ENCODE peak calls at places on chromosomes 4 and X, in six cellular contexts. T, I, B, Z, H and F are unnamed samples.

GRCh38 chr4:77100234-77100633 is 24.4 kb upstream of the CCNI start:
- DNase-seq in T (no peak), H (no peak), Z (no peak), B (no peak), I (no peak), F (no peak)

GRCh38 chr4:184544711-184545409 is 70.5 kb upstream of the IRF2 start:
- DNase-seq in Z (no peak), B (no peak), T (peak), H (no peak), I (no peak), F (no peak)

GRCh38 chrX:140917354-140918115 is 84.9 kb upstream of the SPANXB1 start:
- DNase-seq in T (no peak), I (no peak), H (no peak), B (no peak), Z (no peak), F (no peak)

GRCh38 chr4:56311299-56311975 is 75.9 kb downstream of the AASDH start:
- DNase-seq in H (no peak), T (no peak), B (no peak), Z (no peak), I (no peak), F (no peak)

GRCh38 chrX:136273986-136274385 is 22.8 kb upstream of the MAP7D3 start:
- DNase-seq in B (no peak), I (no peak), T (no peak), H (no peak), Z (no peak), F (no peak)

GRCh38 chr4:16297003-16297402 is 70.7 kb upstream of the TAPT1 start:
- DNase-seq in T (no peak), H (no peak), B (no peak), Z (no peak), I (no peak), F (no peak)

GRCh38 chr4:38084984-38085383 is 124.8 kb downstream of the PTTG2 start:
- DNase-seq in T (no peak), H (no peak), B (no peak), Z (no peak), I (no peak), F (no peak)

GRCh38 chr4:6142935-6143602 is 57.3 kb downstream of the JAKMIP1 start:
- DNase-seq in Z (no peak), T (no peak), I (no peak), H (no peak), B (no peak), F (no peak)

GRCh38 chr4:75939890-75940691 is 722 bp downstream of the NAAA start:
- DNase-seq in B (peak), Z (no peak), T (peak), I (peak), H (peak), F (peak)

GRCh38 chrX:137195991-137196390 is 162.2 kb upstream of the GPR101 start:
- DNase-seq in H (no peak), B (no peak), I (no peak), T (no peak), Z (no peak), F (no peak)

GRCh38 chrX:6228720-6229119 is at the start of gene NLGN4X:
- DNase-seq in I (no peak), Z (no peak), B (no peak), T (no peak), H (no peak), F (no peak)

GRCh38 chr4:79429113-79430034 is 21.3 kb upstream of the GK2 start:
- DNase-seq in T (no peak), H (no peak), Z (no peak), B (no peak), I (no peak), F (no peak)

GRCh38 chr4:102503301-102503746 is 2.2 kb downstream of the NFKB1 start:
- DNase-seq in Z (no peak), I (no peak), B (no peak), H (peak), T (peak), F (no peak)

GRCh38 chr4:21806991-21807390 is 141.6 kb downstream of the KCNIP4 start:
- DNase-seq in Z (no peak), H (no peak), B (no peak), T (no peak), I (no peak), F (no peak)

GRCh38 chrX:41275661-41276609 is 58.0 kb upstream of the DDX3X start:
- DNase-seq in H (peak), I (peak), Z (no peak), T (peak), B (peak), F (peak)

GRCh38 chr4:65344278-65344825 is 325.9 kb downstream of the EPHA5 start:
- DNase-seq in H (no peak), T (no peak), B (no peak), I (no peak), Z (no peak), F (no peak)

GRCh38 chrX:65463550-65463949 is 71.0 kb downstream of the LAS1L start:
- DNase-seq in B (no peak), Z (no peak), T (no peak), I (peak), H (no peak), F (no peak)

GRCh38 chr4:156084312-156084811 is 130.7 kb upstream of the CTSO start:
- DNase-seq in Z (no peak), T (no peak), I (no peak), B (no peak), H (no peak), F (no peak)

GRCh38 chr4:26787461-26788340 is 72.9 kb upstream of the STIM2 start:
- DNase-seq in Z (no peak), I (peak), H (peak), B (peak), T (peak), F (peak)

GRCh38 chrX:37580080-37580479 is 8.6 kb downstream of the LANCL3 start:
- DNase-seq in B (no peak), Z (no peak), H (no peak), I (no peak), T (no peak), F (no peak)

GRCh38 chr4:169286562-169287301 is 16.0 kb upstream of the SH3RF1 start:
- DNase-seq in I (peak), H (no peak), T (no peak), B (no peak), Z (no peak), F (peak)

GRCh38 chrX:104833401-104833800 is 267.4 kb downstream of the IL1RAPL2 start:
- DNase-seq in Z (no peak), T (no peak), H (no peak), B (no peak), I (no peak), F (no peak)

GRCh38 chrX:82648062-82648461 is 860.0 kb upstream of the POU3F4 start:
- DNase-seq in T (peak), I (no peak), Z (no peak), B (no peak), H (no peak), F (no peak)

GRCh38 chr4:23458061-23458460 is 431.8 kb downstream of the PPARGC1A start:
- DNase-seq in B (no peak), Z (no peak), H (no peak), T (no peak), I (no peak), F (no peak)

GRCh38 chr4:78629991-78630541 is 78.5 kb downstream of the ANXA3 start:
- DNase-seq in B (no peak), T (no peak), I (no peak), Z (no peak), H (no peak), F (peak)

GRCh38 chrX:138748480-138748879 is 37.0 kb upstream of the FGF13 start:
- DNase-seq in H (no peak), Z (no peak), I (peak), B (no peak), T (peak), F (peak)

GRCh38 chrX:153687121-153688039 is at the start of gene SLC6A8:
- DNase-seq in Z (no peak), T (peak), B (peak), H (peak), I (peak), F (peak)

GRCh38 chrX:129540068-129540653 is at the start of gene OCRL:
- DNase-seq in Z (no peak), H (peak), B (peak), I (peak), T (peak), F (peak)

GRCh38 chrX:106898462-106898861 is 4.7 kb downstream of the RIPPLY1 start:
- DNase-seq in Z (peak), H (peak), T (peak), B (no peak), I (peak), F (peak)
- TF ChIP-seq RFX5 in Z (no peak), H (no peak), T (no peak), B (no peak), I (no peak), F (no peak)

GRCh38 chrX:13690836-13691235 is 1.9 kb downstream of the RAB9A start:
- DNase-seq in I (no peak), Z (no peak), H (no peak), B (no peak), T (peak), F (no peak)
- H3K27ac ChIP-seq in I (no peak), Z (peak), H (no peak), B (no peak), T (peak), F (peak)

GRCh38 chrX:63013549-63013948 is 337.6 kb downstream of the SPIN4 start:
- DNase-seq in I (no peak), B (no peak), Z (no peak), H (no peak), T (no peak), F (no peak)

DNA sequence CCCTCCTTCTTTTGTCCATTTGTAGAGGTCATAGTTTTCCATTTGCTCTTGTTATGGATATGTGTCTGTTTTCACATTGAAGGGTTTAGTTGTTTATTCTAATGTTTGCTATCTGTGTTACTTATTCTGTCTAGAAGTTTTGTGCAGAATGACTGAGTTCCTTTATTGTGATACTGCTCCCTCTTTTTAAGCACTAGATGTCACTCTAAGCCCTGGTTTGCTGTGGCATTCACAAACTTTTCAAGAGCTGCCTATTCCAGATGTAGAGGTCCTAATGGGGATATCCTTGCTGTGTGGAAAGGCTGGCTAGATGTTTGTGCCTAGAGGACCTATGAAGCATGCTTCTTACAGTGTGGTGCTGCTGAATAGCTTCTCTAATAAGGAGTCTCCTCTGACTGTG is 338.6 kb downstream of the SPIN4 start:
- DNase-seq in I (no peak), T (peak), Z (no peak), H (no peak), B (no peak), F (no peak)
- TF ChIP-seq CEBPB in I (no peak), T (no peak), Z (no peak), H (no peak), B (no peak), F (no peak)

DNA sequence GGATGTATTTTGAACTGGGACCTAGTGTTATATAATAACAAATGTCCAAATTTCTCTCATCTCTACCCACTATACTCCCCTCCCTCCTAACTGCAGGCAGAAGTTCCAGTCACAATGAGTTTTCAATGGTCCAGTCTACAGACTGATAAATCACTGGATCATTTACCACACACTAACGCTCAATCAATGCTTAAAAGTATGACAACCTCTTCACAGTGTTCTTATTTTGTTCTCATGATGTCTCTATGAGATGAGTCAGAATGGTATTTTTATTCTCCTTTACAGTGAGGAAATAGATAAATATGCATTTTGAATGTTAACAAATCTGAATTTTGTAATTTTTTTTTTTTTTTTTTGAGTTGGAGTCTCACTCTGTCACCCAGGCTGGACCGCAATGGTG is 83.7 kb upstream of the ETNPPL start:
- DNase-seq in T (no peak), B (no peak), Z (no peak), I (peak), H (no peak), F (no peak)
- TF ChIP-seq RFX5 in T (no peak), B (no peak), Z (no peak), I (no peak), H (no peak), F (no peak)

DNA sequence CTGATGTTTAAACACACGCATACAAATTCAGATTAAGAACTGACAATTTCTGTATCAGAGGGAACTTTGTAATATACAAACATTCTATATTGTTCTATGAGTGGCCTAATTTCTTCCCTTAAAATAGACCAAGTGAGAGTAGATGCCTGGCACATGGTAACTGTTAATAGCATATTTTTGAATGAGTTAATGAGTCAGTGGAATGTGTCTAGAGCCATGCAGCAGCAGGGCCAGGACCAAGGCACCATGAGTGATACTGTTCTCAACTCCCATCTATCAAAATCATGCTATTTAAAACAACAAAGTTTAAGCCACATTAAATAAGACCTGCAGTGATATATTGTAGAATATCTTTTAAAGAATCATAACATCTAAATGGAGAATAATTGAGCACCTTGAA is 98.3 kb downstream of the ARHGAP24 start:
- DNase-seq in H (no peak), Z (no peak), I (no peak), T (no peak), B (no peak), F (no peak)
- H3K27ac ChIP-seq in H (no peak), Z (no peak), I (no peak), T (no peak), B (no peak), F (no peak)

GRCh38 chr4:183242291-183242690 is 77.8 kb downstream of the CLDN22 start:
- DNase-seq in H (no peak), T (no peak), I (no peak), B (no peak), Z (no peak), F (no peak)
- TF ChIP-seq CEBPB in H (no peak), T (no peak), I (no peak), B (no peak), Z (no peak), F (no peak)

GRCh38 chr4:119623025-119623424 is 5.6 kb downstream of the PDE5A start:
- DNase-seq in I (peak), Z (no peak), T (no peak), H (no peak), B (no peak), F (no peak)
- TF ChIP-seq RFX5 in I (no peak), Z (no peak), T (no peak), H (no peak), B (no peak), F (no peak)